ENCODE peak calls at places on chromosomes 16 and 17, in four cellular contexts. O is mesenchymal stem cell, M is islet precursor cell, N is LHCN-M2. J is an unnamed sample.

GRCh38 chr16:6956511-6956910 is 376.1 kb upstream of the RBFOX1 start:
- DNase-seq in O (no peak), M (no peak), N (no peak), J (no peak)

GRCh38 chr16:71927383-71927782 is 32.1 kb downstream of the IST1 start:
- DNase-seq in O (peak; percentile 80), M (peak; percentile 89), N (peak; percentile 96), J (no peak)

GRCh38 chr17:35159926-35160325 is 12.3 kb downstream of the UNC45B start:
- DNase-seq in O (no peak), M (no peak), N (no peak), J (no peak)

GRCh38 chr17:57809879-57810278 is 40.0 kb downstream of the MRPS23 start:
- DNase-seq in O (no peak), M (peak; percentile 17), N (no peak), J (no peak)

GRCh38 chr16:83187404-83187803 is 560.6 kb downstream of the CDH13 start:
- DNase-seq in O (peak; percentile 75), M (no peak), N (peak; percentile 84), J (no peak)

GRCh38 chr17:50111687-50112655 is 16.8 kb downstream of the PDK2 start:
- DNase-seq in O (no peak), M (peak; percentile 89), N (no peak), J (no peak)

GRCh38 chr16:67296422-67296821 is 17.1 kb downstream of the PLEKHG4 start:
- DNase-seq in O (peak; percentile 80), M (no peak), N (peak; percentile 13), J (no peak)

GRCh38 chr16:57260294-57260929 is 15.4 kb downstream of the ARL2BP start:
- DNase-seq in O (peak; percentile 88), M (peak; percentile 85), N (peak; percentile 57), J (no peak)

GRCh38 chr17:6000426-6000825 is 69.8 kb upstream of the WSCD1 start:
- DNase-seq in O (no peak), M (no peak), N (no peak), J (no peak)

GRCh38 chr17:38925263-38925995 is at the start of gene LASP1NB:
- DNase-seq in O (no peak), M (peak; percentile 72), N (no peak), J (no peak)

GRCh38 chr16:53809088-53809951 is 105.4 kb downstream of the FTO start:
- DNase-seq in O (peak; percentile 74), M (no peak), N (peak; percentile 83), J (no peak)

GRCh38 chr16:55756963-55757362 is 75.9 kb downstream of the CES1 start:
- DNase-seq in O (no peak), M (peak; percentile 41), N (no peak), J (no peak)

GRCh38 chr16:67645397-67646121 is 615 bp downstream of the CARMIL2 start:
- DNase-seq in O (no peak), M (no peak), N (no peak), J (no peak)

GRCh38 chr17:57528084-57528451 is 217.0 kb downstream of the CCDC182 start:
- DNase-seq in O (no peak), M (peak; percentile 66), N (no peak), J (no peak)

GRCh38 chr17:48671697-48672171 is 45.6 kb upstream of the HOXB9 start:
- DNase-seq in O (peak; percentile 88), M (peak; percentile 89), N (peak; percentile 70), J (peak; percentile 63)

GRCh38 chr17:81652901-81653771 is 3.2 kb downstream of the PDE6G start:
- DNase-seq in O (no peak), M (peak; percentile 80), N (no peak), J (no peak)

GRCh38 chr16:15854061-15854460 is 2.8 kb downstream of the MYH11 start:
- DNase-seq in O (no peak), M (no peak), N (no peak), J (no peak)

GRCh38 chr17:64507418-64507766 is 615 bp downstream of the CEP95 start:
- DNase-seq in O (peak; percentile 90), M (peak; percentile 60), N (peak; percentile 87), J (peak; percentile 82)